ENCODE peak calls at places on chromosome 22, in four cellular contexts. A, S, I and N are unnamed samples.
A peak's percentile ranks its signal among the peaks of the same experiment; 100 is the strongest.

GRCh38 chr22:42440728-42441127 is 8.5 kb upstream of the NFAM1 start:
- DNase-seq in S (no peak), A (no peak), I (no peak), N (no peak)

GRCh38 chr22:21624120-21624879 is 5.5 kb downstream of the YDJC start:
- DNase-seq in S (peak; percentile 53), A (peak; percentile 31), I (peak; percentile 62), N (peak; percentile 27)

GRCh38 chr22:30649430-30650007 is 13.9 kb downstream of the SLC35E4 start:
- DNase-seq in I (no peak), A (peak; percentile 58), S (peak; percentile 80), N (no peak)

GRCh38 chr22:24149191-24149590 is 32.1 kb upstream of the SUSD2 start:
- DNase-seq in A (no peak), S (no peak), I (no peak), N (no peak)

GRCh38 chr22:22787805-22788459 is 99.7 kb upstream of the IGLL5 start:
- DNase-seq in I (peak; percentile 85), A (peak; percentile 60), S (peak; percentile 73), N (peak; percentile 13)

GRCh38 chr22:46355996-46356471 is 20.5 kb downstream of the TRMU start:
- DNase-seq in A (no peak), S (peak; percentile 22), I (no peak), N (no peak)

GRCh38 chr22:45684169-45684568 is 12.5 kb downstream of the ATXN10 start:
- DNase-seq in I (no peak), S (no peak), A (no peak), N (peak; percentile 74)

GRCh38 chr22:38832005-38832978 is 11.5 kb downstream of the NPTXR start:
- DNase-seq in A (no peak), I (no peak), S (no peak), N (no peak)

GRCh38 chr22:49462795-49463194 is 364.9 kb downstream of the BRD1 start:
- DNase-seq in A (no peak), S (no peak), I (no peak), N (no peak)

GRCh38 chr22:44091021-44091721 is 67.1 kb downstream of the PARVB start:
- DNase-seq in I (peak; percentile 38), S (no peak), A (peak; percentile 12), N (peak; percentile 14)

GRCh38 chr22:17098379-17098819 is 13.6 kb downstream of the IL17RA start:
- DNase-seq in I (no peak), S (no peak), A (no peak), N (peak; percentile 99)

GRCh38 chr22:28978158-28978557 is 83.5 kb downstream of the C22orf31 start:
- DNase-seq in S (no peak), A (peak; percentile 29), I (no peak), N (no peak)